ENCODE peak calls at places on chromosome 1, in six cellular contexts. P is upper lobe of left lung; T is endodermal cell; Y is CD4-positive, CD25-positive, alpha-beta regulatory T cell; X is PC-9; F is mucosa of descending colon. N is an unnamed sample.

GRCh38 chr1:41366428-41367101 is 5.3 kb downstream of the FOXO6 start:
- DNase-seq in P (no peak), T (no peak), Y (peak; percentile 16), X (peak; percentile 37), F (peak; percentile 47), N (no peak)

GRCh38 chr1:181106479-181106878 is 18.0 kb downstream of the IER5 start:
- DNase-seq in P (no peak), T (peak; percentile 38), Y (no peak), X (no peak), F (no peak), N (no peak)

GRCh38 chr1:85090225-85090624 is 41.9 kb upstream of the MCOLN3 start:
- DNase-seq in P (no peak), T (no peak), Y (no peak), X (no peak), F (no peak), N (no peak)

GRCh38 chr1:64507897-64508296 is 38.0 kb downstream of the CACHD1 start:
- DNase-seq in P (no peak), T (no peak), Y (no peak), X (no peak), F (no peak), N (no peak)

GRCh38 chr1:184191181-184191601 is 139.7 kb downstream of the TSEN15 start:
- DNase-seq in P (no peak), T (peak; percentile 88), Y (no peak), X (no peak), F (peak; percentile 37), N (no peak)

GRCh38 chr1:42646056-42646455 is 12.2 kb upstream of the PPIH start:
- DNase-seq in P (no peak), T (no peak), Y (no peak), X (no peak), F (no peak), N (no peak)

GRCh38 chr1:20634594-20635084 is 1.4 kb downstream of the PINK1 start:
- DNase-seq in P (peak; percentile 81), T (peak; percentile 85), Y (peak; percentile 9), X (peak; percentile 62), F (peak; percentile 61), N (no peak)

GRCh38 chr1:243325305-243325890 is 69.6 kb downstream of the SDCCAG8 start:
- DNase-seq in P (no peak), T (no peak), Y (peak; percentile 5), X (no peak), F (peak; percentile 68), N (no peak)

GRCh38 chr1:32716312-32717126 is 13.9 kb upstream of the SYNC start:
- DNase-seq in P (peak; percentile 95), T (peak; percentile 100), Y (no peak), X (peak; percentile 98), F (peak; percentile 99), N (peak; percentile 21)

GRCh38 chr1:109864960-109865611 is 45.6 kb upstream of the CSF1 start:
- DNase-seq in P (no peak), T (no peak), Y (no peak), X (no peak), F (no peak), N (no peak)

GRCh38 chr1:5822266-5822665 is 170.0 kb downstream of the NPHP4 start:
- DNase-seq in P (no peak), T (no peak), Y (no peak), X (no peak), F (no peak), N (no peak)

GRCh38 chr1:207888647-207889046 is 22.3 kb downstream of the CD34 start:
- DNase-seq in P (no peak), T (peak; percentile 58), Y (no peak), X (no peak), F (no peak), N (no peak)

DNA sequence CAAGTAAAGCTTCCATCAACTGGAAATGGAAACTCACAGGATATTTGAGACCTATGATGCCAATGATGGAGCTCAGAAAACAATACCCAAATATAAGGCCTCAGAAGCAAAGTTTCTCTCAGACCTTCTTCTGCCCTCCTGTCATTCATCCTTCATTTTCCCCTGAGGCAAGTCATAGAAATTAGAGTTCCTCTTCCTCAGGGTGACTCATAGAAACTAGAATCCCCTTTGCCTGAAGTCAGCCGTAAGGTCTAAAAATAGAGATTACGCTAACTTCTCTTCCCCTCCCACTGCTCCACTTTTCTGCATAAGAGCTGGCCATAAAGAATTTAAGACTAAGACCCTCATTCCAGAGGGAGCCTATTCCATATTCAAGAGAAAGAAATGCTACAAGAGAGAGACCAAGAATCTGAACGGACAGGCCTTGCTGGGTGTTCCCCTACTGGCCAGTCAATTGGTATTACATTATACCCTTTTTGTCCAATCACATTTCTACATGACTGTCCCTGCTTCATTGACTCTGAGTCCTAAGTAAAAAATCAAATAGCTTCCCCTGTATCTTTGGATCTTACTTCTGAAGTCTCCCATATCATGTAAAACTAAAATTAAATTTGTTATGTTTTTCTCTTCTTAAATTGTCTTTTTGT is 994.9 kb downstream of the ADGRL2 start:
- DNase-seq in P (no peak), T (no peak), Y (no peak), X (no peak), F (no peak), N (no peak)
- H3K9me3 ChIP-seq in P (peaks cover 5% of the 10 kb centered on the region), T (peaks cover 8% of the 10 kb centered on the region), Y (no peaks in the 10 kb centered on the region), X (no peaks in the 10 kb centered on the region), F (no peaks in the 10 kb centered on the region), N (no peaks in the 10 kb centered on the region)

DNA sequence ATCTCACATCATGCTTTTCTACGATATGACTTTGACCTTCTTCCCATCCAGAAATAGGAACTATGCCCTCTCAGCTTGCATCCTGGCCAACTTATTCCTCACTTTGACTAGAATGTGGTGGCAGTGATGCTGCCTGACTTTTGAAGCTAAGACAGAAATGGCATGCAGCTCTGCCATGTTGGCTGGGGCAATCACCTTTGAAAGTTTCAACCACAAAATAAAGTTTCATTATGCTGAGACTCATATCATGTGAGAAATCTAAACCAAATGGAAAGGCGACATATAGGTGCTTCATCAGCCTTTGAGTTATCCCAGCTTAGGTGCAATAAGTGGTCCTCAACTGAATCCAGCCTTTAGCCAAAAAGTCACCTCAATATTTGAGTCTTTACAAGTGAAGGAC is 370.0 kb upstream of the CHRM3 start:
- DNase-seq in P (no peak), T (no peak), Y (no peak), X (no peak), F (no peak), N (no peak)
- H3K9me3 ChIP-seq in P (no peaks in the 10 kb centered on the region), T (no peaks in the 10 kb centered on the region), Y (no peaks in the 10 kb centered on the region), X (no peaks in the 10 kb centered on the region), F (no peaks in the 10 kb centered on the region), N (no peaks in the 10 kb centered on the region)

GRCh38 chr1:224820341-224820740 is 109.1 kb upstream of the DNAH14 start:
- DNase-seq in P (no peak), T (no peak), Y (no peak), X (no peak), F (no peak), N (no peak)
- H3K9me3 ChIP-seq in P (peaks cover 15% of the 10 kb centered on the region), T (peaks cover 66% of the 10 kb centered on the region), Y (peaks cover 4% of the 10 kb centered on the region), X (peaks cover 23% of the 10 kb centered on the region), F (peaks cover 16% of the 10 kb centered on the region), N (no peaks in the 10 kb centered on the region)

GRCh38 chr1:152640351-152640750 is 17.4 kb upstream of the LCE3A start:
- DNase-seq in P (no peak), T (no peak), Y (no peak), X (no peak), F (no peak), N (no peak)
- H3K9me3 ChIP-seq in P (peaks cover 5% of the 10 kb centered on the region), T (peaks cover 79% of the 10 kb centered on the region), Y (no peaks in the 10 kb centered on the region), X (no peaks in the 10 kb centered on the region), F (no peaks in the 10 kb centered on the region), N (peaks cover 2% of the 10 kb centered on the region)

DNA sequence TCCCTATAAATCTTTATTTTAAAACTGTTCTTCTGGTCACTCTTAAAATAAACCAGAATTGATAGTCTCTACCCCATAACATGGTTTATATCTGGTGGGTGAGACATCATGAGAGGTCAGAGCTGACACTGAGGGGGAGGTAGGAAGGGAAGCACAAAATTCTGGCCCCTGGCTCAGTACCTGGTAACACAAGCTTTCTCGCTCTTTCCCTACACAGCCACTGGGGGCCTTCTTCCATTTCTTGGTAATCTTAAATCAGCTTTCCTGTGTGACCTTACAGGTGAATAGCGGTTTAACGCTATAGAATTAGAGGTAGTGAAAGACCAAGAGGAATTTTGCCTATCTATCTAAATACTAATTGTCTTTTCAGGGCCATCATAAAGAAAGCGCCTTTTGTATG is 5.4 kb downstream of the CRNN start:
- DNase-seq in P (no peak), T (no peak), Y (no peak), X (no peak), F (no peak), N (no peak)
- H3K9me3 ChIP-seq in P (no peaks in the 10 kb centered on the region), T (peaks cover 68% of the 10 kb centered on the region), Y (no peaks in the 10 kb centered on the region), X (no peaks in the 10 kb centered on the region), F (no peaks in the 10 kb centered on the region), N (no peaks in the 10 kb centered on the region)

GRCh38 chr1:248098529-248098928 is 3.5 kb downstream of the OR2L13 start:
- DNase-seq in P (no peak), T (no peak), Y (no peak), X (no peak), F (no peak), N (no peak)
- H3K9me3 ChIP-seq in P (no peaks in the 10 kb centered on the region), T (peaks cover 80% of the 10 kb centered on the region), Y (no peaks in the 10 kb centered on the region), X (no peaks in the 10 kb centered on the region), F (peaks cover 25% of the 10 kb centered on the region), N (peaks cover 2% of the 10 kb centered on the region)

N was measured in T-helper 17 cell.